ENCODE peak calls at places on chromosomes 2 and 18, in seven cellular contexts. One of them, this sample, is unnamed.
A peak's percentile ranks its signal among the peaks of the same experiment; 100 is the strongest.

GRCh38 chr2:174535757-174536703 is 49.2 kb upstream of the GPR155 start:
- DNase-seq in NAMALWA: no peak
- DNase-seq in GM23248: no peak
- DNase-seq in HEK293T: no peak
- DNase-seq in EH: no peak
- DNase-seq in stimulated activated CD4-positive, alpha-beta T cell treated with anti-CD3 and anti-CD28 coated beads, Interleukin-1b, Interleukin-23, amount 100 ng/mL, for 24 hours: no peak
- DNase-seq in CD8-positive, alpha-beta memory T cell: no peak
- DNase-seq in this sample: peak; percentile 80

GRCh38 chr2:236086971-236087465 is 81.2 kb downstream of the GBX2 start:
- DNase-seq in stimulated activated CD4-positive, alpha-beta T cell treated with anti-CD3 and anti-CD28 coated beads, Interleukin-1b, Interleukin-23, amount 100 ng/mL, for 24 hours: no peak
- DNase-seq in EH: no peak
- DNase-seq in GM23248: no peak
- DNase-seq in HEK293T: no peak
- DNase-seq in NAMALWA: no peak
- DNase-seq in CD8-positive, alpha-beta memory T cell: no peak
- DNase-seq in this sample: no peak

GRCh38 chr18:48889981-48890735 is 60.6 kb downstream of the SMAD7 start:
- DNase-seq in CD8-positive, alpha-beta memory T cell: no peak
- DNase-seq in HEK293T: no peak
- DNase-seq in stimulated activated CD4-positive, alpha-beta T cell treated with anti-CD3 and anti-CD28 coated beads, Interleukin-1b, Interleukin-23, amount 100 ng/mL, for 24 hours: no peak
- DNase-seq in NAMALWA: no peak
- DNase-seq in EH: no peak
- DNase-seq in GM23248: no peak
- DNase-seq in this sample: no peak

GRCh38 chr2:42410732-42411514 is 49.9 kb upstream of the COX7A2L start:
- DNase-seq in NAMALWA: no peak
- DNase-seq in GM23248: no peak
- DNase-seq in CD8-positive, alpha-beta memory T cell: no peak
- DNase-seq in EH: no peak
- DNase-seq in HEK293T: no peak
- DNase-seq in stimulated activated CD4-positive, alpha-beta T cell treated with anti-CD3 and anti-CD28 coated beads, Interleukin-1b, Interleukin-23, amount 100 ng/mL, for 24 hours: no peak
- DNase-seq in this sample: no peak

GRCh38 chr18:31042391-31043181 is at the start of gene DSC3:
- DNase-seq in GM23248: no peak
- DNase-seq in HEK293T: peak; percentile 72
- DNase-seq in CD8-positive, alpha-beta memory T cell: no peak
- DNase-seq in stimulated activated CD4-positive, alpha-beta T cell treated with anti-CD3 and anti-CD28 coated beads, Interleukin-1b, Interleukin-23, amount 100 ng/mL, for 24 hours: no peak
- DNase-seq in NAMALWA: no peak
- DNase-seq in EH: no peak
- DNase-seq in this sample: no peak

GRCh38 chr2:239820836-239821693 is 204.1 kb downstream of the NDUFA10 start:
- DNase-seq in stimulated activated CD4-positive, alpha-beta T cell treated with anti-CD3 and anti-CD28 coated beads, Interleukin-1b, Interleukin-23, amount 100 ng/mL, for 24 hours: no peak
- DNase-seq in NAMALWA: no peak
- DNase-seq in HEK293T: no peak
- DNase-seq in EH: no peak
- DNase-seq in GM23248: no peak
- DNase-seq in CD8-positive, alpha-beta memory T cell: no peak
- DNase-seq in this sample: no peak

GRCh38 chr2:173697929-173698328 is 267.2 kb downstream of the SP3 start:
- DNase-seq in CD8-positive, alpha-beta memory T cell: no peak
- DNase-seq in stimulated activated CD4-positive, alpha-beta T cell treated with anti-CD3 and anti-CD28 coated beads, Interleukin-1b, Interleukin-23, amount 100 ng/mL, for 24 hours: no peak
- DNase-seq in GM23248: no peak
- DNase-seq in NAMALWA: no peak
- DNase-seq in EH: no peak
- DNase-seq in HEK293T: no peak
- DNase-seq in this sample: no peak

GRCh38 chr2:239382384-239382880 is 18.4 kb downstream of the HDAC4 start:
- DNase-seq in stimulated activated CD4-positive, alpha-beta T cell treated with anti-CD3 and anti-CD28 coated beads, Interleukin-1b, Interleukin-23, amount 100 ng/mL, for 24 hours: no peak
- DNase-seq in HEK293T: no peak
- DNase-seq in EH: no peak
- DNase-seq in CD8-positive, alpha-beta memory T cell: no peak
- DNase-seq in NAMALWA: no peak
- DNase-seq in GM23248: no peak
- DNase-seq in this sample: no peak

GRCh38 chr18:48019557-48019956 is 89.1 kb upstream of the SMAD2 start:
- DNase-seq in EH: no peak
- DNase-seq in NAMALWA: no peak
- DNase-seq in GM23248: no peak
- DNase-seq in CD8-positive, alpha-beta memory T cell: no peak
- DNase-seq in stimulated activated CD4-positive, alpha-beta T cell treated with anti-CD3 and anti-CD28 coated beads, Interleukin-1b, Interleukin-23, amount 100 ng/mL, for 24 hours: no peak
- DNase-seq in HEK293T: no peak
- DNase-seq in this sample: no peak

GRCh38 chr18:44938396-44939036 is 257.8 kb downstream of the SETBP1 start:
- DNase-seq in GM23248: no peak
- DNase-seq in NAMALWA: no peak
- DNase-seq in EH: no peak
- DNase-seq in HEK293T: no peak
- DNase-seq in CD8-positive, alpha-beta memory T cell: no peak
- DNase-seq in stimulated activated CD4-positive, alpha-beta T cell treated with anti-CD3 and anti-CD28 coated beads, Interleukin-1b, Interleukin-23, amount 100 ng/mL, for 24 hours: no peak
- DNase-seq in this sample: no peak

GRCh38 chr2:85589982-85590791 is 5.4 kb upstream of the RNF181 start:
- DNase-seq in CD8-positive, alpha-beta memory T cell: no peak
- DNase-seq in stimulated activated CD4-positive, alpha-beta T cell treated with anti-CD3 and anti-CD28 coated beads, Interleukin-1b, Interleukin-23, amount 100 ng/mL, for 24 hours: no peak
- DNase-seq in NAMALWA: no peak
- DNase-seq in EH: peak; percentile 95
- DNase-seq in HEK293T: no peak
- DNase-seq in GM23248: peak; percentile 94
- DNase-seq in this sample: no peak

GRCh38 chr2:236939751-236940229 is 145.9 kb upstream of the COPS8 start:
- DNase-seq in stimulated activated CD4-positive, alpha-beta T cell treated with anti-CD3 and anti-CD28 coated beads, Interleukin-1b, Interleukin-23, amount 100 ng/mL, for 24 hours: no peak
- DNase-seq in GM23248: peak; percentile 65
- DNase-seq in CD8-positive, alpha-beta memory T cell: no peak
- DNase-seq in NAMALWA: no peak
- DNase-seq in HEK293T: no peak
- DNase-seq in EH: peak; percentile 8
- DNase-seq in this sample: no peak

GRCh38 chr2:146388757-146389156 is 1456.1 kb upstream of the ACVR2A start:
- DNase-seq in stimulated activated CD4-positive, alpha-beta T cell treated with anti-CD3 and anti-CD28 coated beads, Interleukin-1b, Interleukin-23, amount 100 ng/mL, for 24 hours: no peak
- DNase-seq in EH: peak; percentile 73
- DNase-seq in GM23248: no peak
- DNase-seq in HEK293T: no peak
- DNase-seq in NAMALWA: no peak
- DNase-seq in CD8-positive, alpha-beta memory T cell: no peak
- DNase-seq in this sample: no peak

GRCh38 chr2:31248139-31248538 is 14.2 kb downstream of the EHD3 start:
- DNase-seq in GM23248: no peak
- DNase-seq in EH: no peak
- DNase-seq in stimulated activated CD4-positive, alpha-beta T cell treated with anti-CD3 and anti-CD28 coated beads, Interleukin-1b, Interleukin-23, amount 100 ng/mL, for 24 hours: no peak
- DNase-seq in HEK293T: no peak
- DNase-seq in NAMALWA: no peak
- DNase-seq in CD8-positive, alpha-beta memory T cell: no peak
- DNase-seq in this sample: no peak

GRCh38 chr2:128639693-128640092 is 321.0 kb upstream of the HS6ST1 start:
- DNase-seq in NAMALWA: no peak
- DNase-seq in EH: no peak
- DNase-seq in GM23248: peak; percentile 14
- DNase-seq in CD8-positive, alpha-beta memory T cell: no peak
- DNase-seq in HEK293T: no peak
- DNase-seq in stimulated activated CD4-positive, alpha-beta T cell treated with anti-CD3 and anti-CD28 coated beads, Interleukin-1b, Interleukin-23, amount 100 ng/mL, for 24 hours: no peak
- DNase-seq in this sample: no peak

GRCh38 chr2:218607436-218608115 is at the start of gene PLCD4:
- DNase-seq in NAMALWA: no peak
- DNase-seq in stimulated activated CD4-positive, alpha-beta T cell treated with anti-CD3 and anti-CD28 coated beads, Interleukin-1b, Interleukin-23, amount 100 ng/mL, for 24 hours: no peak
- DNase-seq in EH: peak; percentile 91
- DNase-seq in GM23248: peak; percentile 86
- DNase-seq in CD8-positive, alpha-beta memory T cell: no peak
- DNase-seq in HEK293T: no peak
- DNase-seq in this sample: no peak

GRCh38 chr2:223007531-223007930 is 44.5 kb upstream of the KCNE4 start:
- DNase-seq in EH: peak; percentile 81
- DNase-seq in stimulated activated CD4-positive, alpha-beta T cell treated with anti-CD3 and anti-CD28 coated beads, Interleukin-1b, Interleukin-23, amount 100 ng/mL, for 24 hours: no peak
- DNase-seq in NAMALWA: no peak
- DNase-seq in CD8-positive, alpha-beta memory T cell: no peak
- DNase-seq in GM23248: peak; percentile 52
- DNase-seq in HEK293T: no peak
- DNase-seq in this sample: no peak

GRCh38 chr2:167271941-167272340 is 383.7 kb downstream of the XIRP2 start:
- DNase-seq in HEK293T: no peak
- DNase-seq in GM23248: peak; percentile 4
- DNase-seq in NAMALWA: no peak
- DNase-seq in CD8-positive, alpha-beta memory T cell: no peak
- DNase-seq in stimulated activated CD4-positive, alpha-beta T cell treated with anti-CD3 and anti-CD28 coated beads, Interleukin-1b, Interleukin-23, amount 100 ng/mL, for 24 hours: no peak
- DNase-seq in EH: peak; percentile 2
- DNase-seq in this sample: no peak